ENCODE peak calls at places on chromosome 12, in four cellular contexts. O, F, W and E are unnamed samples.

GRCh38 chr12:14995583-14996425 is 23.0 kb downstream of the PDE6H start:
- DNase-seq in O (no peak), W (peak; percentile 86), F (no peak), E (peak; percentile 65)

GRCh38 chr12:94704452-94704871 is 54.1 kb upstream of the TMCC3 start:
- DNase-seq in W (peak; percentile 97), O (no peak), F (peak; percentile 11), E (no peak)

GRCh38 chr12:72094490-72094889 is 155.8 kb downstream of the TPH2 start:
- DNase-seq in O (no peak), F (no peak), W (no peak), E (no peak)

GRCh38 chr12:109433618-109434017 is 43.5 kb downstream of the KCTD10 start:
- DNase-seq in F (peak; percentile 19), W (no peak), O (no peak), E (no peak)

GRCh38 chr12:100295764-100296555 is 29.0 kb downstream of the SCYL2 start:
- DNase-seq in F (no peak), W (peak; percentile 9), O (no peak), E (no peak)

GRCh38 chr12:112878488-112878887 is 28.3 kb upstream of the OAS1 start:
- DNase-seq in F (no peak), W (no peak), O (no peak), E (no peak)

GRCh38 chr12:88142610-88142991 is 494 bp downstream of the TMTC3 start:
- DNase-seq in F (peak; percentile 8), O (peak; percentile 30), W (no peak), E (no peak)

GRCh38 chr12:4908694-4909396 is 860 bp upstream of the KCNA1 start:
- DNase-seq in W (no peak), F (no peak), O (no peak), E (no peak)

GRCh38 chr12:78651755-78652154 is 212.8 kb upstream of the SYT1 start:
- DNase-seq in F (no peak), W (no peak), O (no peak), E (no peak)

GRCh38 chr12:117363953-117364486 is 2.6 kb upstream of the NOS1 start:
- DNase-seq in F (no peak), O (no peak), W (no peak), E (no peak)

GRCh38 chr12:25054076-25054782 is 105.3 kb upstream of the BCAT1 start:
- DNase-seq in W (no peak), F (no peak), O (no peak), E (no peak)

GRCh38 chr12:19739195-19739776 is 300.0 kb downstream of the AEBP2 start:
- DNase-seq in O (peak; percentile 16), F (peak; percentile 61), W (peak; percentile 80), E (peak; percentile 30)

GRCh38 chr12:26031318-26031717 is 72.8 kb downstream of the RASSF8 start:
- DNase-seq in O (no peak), W (no peak), F (no peak), E (no peak)

GRCh38 chr12:73445658-73446324 is 1091.8 kb upstream of the ATXN7L3B start:
- DNase-seq in W (no peak), O (no peak), F (no peak), E (no peak)

GRCh38 chr12:10310926-10311705 is 3.4 kb downstream of the KLRD1 start:
- DNase-seq in F (peak; percentile 6), O (no peak), W (peak; percentile 2), E (no peak)

DNA sequence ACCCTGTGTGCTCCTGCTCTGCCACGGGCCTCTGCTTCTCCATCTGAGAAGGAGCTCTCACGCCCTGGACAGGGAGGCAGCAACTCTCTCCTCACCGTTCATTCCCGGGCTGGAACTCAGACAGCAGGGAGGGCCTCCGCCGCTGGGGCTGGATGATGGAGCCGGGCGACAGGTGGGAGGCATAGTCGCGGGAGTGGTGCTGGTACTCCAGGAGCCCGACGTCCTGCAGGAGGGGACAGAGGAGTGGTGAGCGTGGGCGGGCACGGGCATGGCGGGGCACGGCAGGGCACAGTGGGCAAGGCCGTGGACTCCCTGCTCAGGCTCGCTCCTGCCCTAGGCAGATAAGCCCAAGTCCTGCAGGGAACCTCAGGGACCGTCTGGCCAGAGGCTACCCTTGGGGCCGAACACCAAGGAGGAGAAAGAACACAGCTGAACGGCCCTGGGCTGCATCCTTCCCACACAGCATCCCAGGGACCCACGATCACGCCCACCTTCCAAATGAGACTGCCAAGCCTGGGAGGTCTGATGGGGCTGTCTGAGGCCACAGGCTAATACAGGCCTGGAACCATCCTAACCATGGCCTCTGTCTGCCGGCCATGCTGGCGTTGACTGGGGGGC is 81.0 kb downstream of the NCOR2 start:
- DNase-seq in O (no peak), W (no peak), F (no peak), E (no peak)
- H3K4me1 ChIP-seq in O (peaks cover 8% of the 10 kb centered on the region), W (no peaks in the 10 kb centered on the region), F (peaks cover 34% of the 10 kb centered on the region), E (peaks cover under 1% of the 10 kb centered on the region)

GRCh38 chr12:51403744-51404143 is 12.5 kb upstream of the GALNT6 start:
- DNase-seq in O (no peak), W (no peak), F (no peak), E (no peak)
- H3K27ac ChIP-seq in O (no peak overlapping the region), W (no peak overlapping the region), F (no peak overlapping the region), E (no peak overlapping the region)

GRCh38 chr12:70609203-70609602 is 28.0 kb downstream of the PTPRB start:
- DNase-seq in F (no peak), W (no peak), O (no peak), E (no peak)
- H3K4me3 ChIP-seq in F (peak overlapping the region; percentile 58), W (no peak overlapping the region), O (peak overlapping the region; percentile 63), E (no peak overlapping the region)

DNA sequence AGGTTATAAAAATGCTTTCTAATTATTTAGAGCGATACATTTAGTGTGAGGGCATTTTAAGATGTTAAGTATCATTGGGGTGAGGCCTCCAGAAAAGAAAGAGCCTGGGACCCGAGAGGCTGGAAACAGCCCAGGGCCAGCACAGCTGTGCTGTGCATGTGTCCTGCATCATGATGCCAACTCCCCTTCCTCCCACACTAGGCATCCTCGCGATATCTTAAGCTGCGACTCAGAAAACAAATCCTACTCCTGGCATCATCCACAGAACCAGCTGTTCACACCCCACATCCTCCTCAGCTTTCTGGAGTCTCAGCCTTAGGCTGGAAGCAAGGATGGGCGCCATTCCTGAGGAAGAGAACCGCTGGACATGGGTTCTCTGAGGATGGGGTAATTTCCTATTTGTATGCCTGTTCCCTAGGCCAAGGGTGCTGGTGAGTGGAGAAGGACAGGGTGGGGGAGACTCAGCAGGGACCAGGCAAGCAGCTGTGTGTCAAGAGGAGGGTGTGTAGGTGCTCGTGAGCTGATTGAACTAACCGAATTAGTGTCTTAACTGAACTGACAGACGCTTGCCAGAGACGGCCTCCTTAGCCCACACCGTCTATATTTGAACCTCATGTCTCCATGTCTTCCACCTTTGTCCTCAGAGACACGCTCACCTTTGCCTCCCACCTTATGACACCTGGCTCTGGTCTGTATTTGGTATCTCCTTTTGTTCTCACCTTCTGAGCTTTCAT is 15.6 kb upstream of the MCRS1 start:
- DNase-seq in O (no peak), W (peak; percentile 65), F (no peak), E (no peak)
- H3K4me1 ChIP-seq in O (no peaks in the 10 kb centered on the region), W (no peaks in the 10 kb centered on the region), F (peaks cover 27% of the 10 kb centered on the region), E (no peaks in the 10 kb centered on the region)

GRCh38 chr12:6322352-6322751 is 11.9 kb downstream of the PLEKHG6 start:
- DNase-seq in F (no peak), W (no peak), O (no peak), E (peak; percentile 23)

GRCh38 chr12:6322969-6323339 is 12.5 kb downstream of the PLEKHG6 start:
- DNase-seq in W (no peak), O (no peak), F (no peak), E (no peak)

GRCh38 chr12:6323995-6324711 is 13.7 kb downstream of the PLEKHG6 start:
- DNase-seq in O (no peak), F (no peak), W (no peak), E (no peak)

GRCh38 chr12:6323340-6323994 is 13.0 kb downstream of the PLEKHG6 start:
- DNase-seq in F (peak; percentile 85), O (no peak), W (peak; percentile 94), E (peak; percentile 47)

GRCh38 chr12:6321905-6322304 is 11.4 kb downstream of the PLEKHG6 start:
- DNase-seq in F (no peak), O (no peak), W (no peak), E (no peak)
- H3K27ac ChIP-seq in F (peak overlapping the region; percentile 63), O (peak overlapping the region; percentile 85), W (no peak overlapping the region), E (no peak overlapping the region)

DNA sequence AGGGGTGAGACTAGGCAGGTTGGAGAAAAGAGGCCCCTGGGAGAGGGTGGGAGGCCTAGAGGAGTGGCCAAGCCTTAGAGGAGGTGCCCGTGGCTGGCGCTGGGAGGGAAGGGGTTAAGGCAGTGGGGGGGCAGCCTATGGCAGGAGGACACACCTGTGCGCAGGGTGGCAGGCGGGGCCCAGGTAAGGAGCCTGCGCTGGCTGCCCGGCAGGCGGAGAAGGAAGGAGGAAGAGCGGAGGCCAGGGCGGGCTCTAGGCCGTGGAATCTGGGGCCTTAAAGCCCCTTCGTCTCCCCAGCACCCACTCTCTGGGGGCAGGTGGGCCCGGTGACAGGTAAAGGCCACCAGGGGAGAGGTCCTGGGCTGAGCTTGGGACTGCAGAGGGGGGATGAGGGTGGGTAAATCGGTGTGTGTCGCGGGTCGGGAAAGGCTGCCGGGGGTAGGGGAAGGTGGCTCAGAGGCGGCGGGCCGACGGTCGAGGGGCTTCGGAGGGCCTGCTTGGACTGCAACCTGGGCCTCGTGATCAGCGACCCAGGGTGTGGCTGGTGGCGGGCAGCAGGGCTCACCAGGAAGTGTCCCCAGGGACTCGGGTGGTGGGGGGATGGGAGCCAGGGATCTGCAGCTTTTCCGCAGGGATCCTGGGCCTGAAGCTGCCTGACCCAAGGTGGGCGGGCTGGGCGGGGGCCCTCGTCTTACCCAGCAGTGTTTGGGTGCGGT is 7.3 kb downstream of the PHB2 start:
- DNase-seq in F (no peak), O (peak; percentile 95), W (no peak), E (no peak)
- H3K4me3 ChIP-seq in F (no peak overlapping the region), O (peak overlapping the region; percentile 54), W (no peak overlapping the region), E (no peak overlapping the region)

DNA sequence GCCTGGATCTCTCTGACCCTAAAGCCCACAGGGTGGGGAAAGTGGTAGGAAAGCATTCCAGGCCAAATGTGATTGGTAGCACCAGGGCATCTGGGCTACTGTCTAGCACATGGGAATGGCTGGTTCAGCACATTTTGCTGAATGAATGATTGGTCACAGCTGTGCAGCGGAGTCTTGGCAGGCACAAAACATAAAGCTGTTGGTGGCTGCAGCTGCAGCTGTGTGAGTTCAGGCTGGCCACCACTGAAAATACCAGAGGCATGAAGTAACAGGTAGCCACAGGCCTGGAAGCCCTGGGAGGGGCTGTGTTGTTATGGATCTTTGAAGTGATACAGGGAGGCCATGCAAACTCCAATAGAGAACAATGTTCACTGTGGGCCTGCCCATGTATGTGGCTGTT is 72.7 kb downstream of the MYRFL start:
- DNase-seq in O (no peak), W (peak; percentile 96), F (peak; percentile 21), E (no peak)
- H3K4me1 ChIP-seq in O (no peaks in the 10 kb centered on the region), W (peaks cover 4% of the 10 kb centered on the region), F (peaks cover 8% of the 10 kb centered on the region), E (no peaks in the 10 kb centered on the region)

GRCh38 chr12:47752121-47752520 is 6.6 kb downstream of the RAPGEF3 start:
- DNase-seq in O (no peak), F (no peak), W (no peak), E (no peak)
- H3K27ac ChIP-seq in O (no peak overlapping the region), F (peak overlapping the region; percentile 86), W (peak overlapping the region; percentile 23), E (no peak overlapping the region)